ENCODE peak calls at places on chromosome 16, in four cellular contexts. R is tibial nerve, I is ovary, Z is neural progenitor cell. W is an unnamed sample. For H3K9me3, the result is how much of the 10 kb centered on the place peaks cover.

GRCh38 chr16:75385507-75386152 is 47.7 kb downstream of the CFDP1 start:
- DNase-seq in I (no peak), Z (peak), R (no peak), W (no peak)

GRCh38 chr16:14286381-14287230 is 215.5 kb downstream of the MRTFB start:
- DNase-seq in R (no peak), Z (peak), I (no peak), W (peak)

GRCh38 chr16:54040480-54040879 is 246.1 kb downstream of the IRX3 start:
- DNase-seq in R (no peak), Z (no peak), I (no peak), W (no peak)

GRCh38 chr16:66205287-66206167 is 161.0 kb upstream of the CDH5 start:
- DNase-seq in Z (no peak), R (no peak), I (no peak), W (no peak)

GRCh38 chr16:67284699-67285646 is 5.6 kb downstream of the PLEKHG4 start:
- DNase-seq in Z (peak), I (no peak), R (no peak), W (no peak)

GRCh38 chr16:48054881-48055601 is 100.8 kb downstream of the ABCC12 start:
- DNase-seq in R (no peak), Z (peak), I (peak), W (peak)

GRCh38 chr16:17578921-17579876 is 108.4 kb upstream of the XYLT1 start:
- DNase-seq in R (peak), I (peak), Z (peak), W (peak)

GRCh38 chr16:86570542-86571196 is 4.0 kb downstream of the FOXC2 start:
- DNase-seq in I (no peak), Z (no peak), R (no peak), W (no peak)

GRCh38 chr16:50519001-50519400 is 29.2 kb upstream of the NKD1 start:
- DNase-seq in I (no peak), R (no peak), Z (no peak), W (no peak)

GRCh38 chr16:55491691-55492090 is 12.7 kb downstream of the MMP2 start:
- DNase-seq in R (no peak), Z (no peak), I (no peak), W (no peak)

GRCh38 chr16:67370686-67371085 is 22.6 kb downstream of the TPPP3 start:
- DNase-seq in I (no peak), R (no peak), Z (no peak), W (no peak)

GRCh38 chr16:16797239-16797638 is 418.3 kb downstream of the NPIPA7 start:
- DNase-seq in R (no peak), Z (peak), I (no peak), W (no peak)

GRCh38 chr16:51637744-51638100 is 486.7 kb upstream of the SALL1 start:
- DNase-seq in R (no peak), I (no peak), Z (peak), W (no peak)

GRCh38 chr16:69906838-69907301 is 44.3 kb upstream of the CLEC18A start:
- DNase-seq in R (no peak), I (no peak), Z (no peak), W (no peak)

GRCh38 chr16:55944377-55944802 is 69.2 kb upstream of the CES5A start:
- DNase-seq in I (peak), R (peak), Z (peak), W (peak)

GRCh38 chr16:79776243-79776884 is 175.8 kb upstream of the MAF start:
- DNase-seq in I (peak), Z (peak), R (no peak), W (no peak)

GRCh38 chr16:58497935-58498334 is 2.0 kb upstream of the NDRG4 start:
- DNase-seq in I (no peak), R (no peak), Z (no peak), W (no peak)

GRCh38 chr16:67158637-67159600 is 790 bp downstream of the TRADD start:
- DNase-seq in I (peak), Z (peak), R (no peak), W (peak)

GRCh38 chr16:59591480-59591879 is 857.4 kb upstream of the GOT2 start:
- DNase-seq in I (no peak), Z (no peak), R (no peak), W (no peak)

GRCh38 chr16:30352488-30353401 is 2.4 kb downstream of the CD2BP2 start:
- DNase-seq in R (no peak), Z (no peak), I (peak), W (no peak)

GRCh38 chr16:67936876-67937605 is 391 bp upstream of the PSMB10 start:
- DNase-seq in Z (no peak), I (no peak), R (no peak), W (peak)

GRCh38 chr16:8645141-8645521 is 23.6 kb downstream of the METTL22 start:
- DNase-seq in Z (no peak), R (no peak), I (no peak), W (no peak)

GRCh38 chr16:53068423-53068833 is 13.6 kb downstream of the CHD9 start:
- DNase-seq in R (no peak), I (no peak), Z (no peak), W (no peak)

GRCh38 chr16:4700997-4701743 is 7.8 kb downstream of the NUDT16L1 start:
- DNase-seq in Z (no peak), I (no peak), R (no peak), W (no peak)

GRCh38 chr16:48442379-48442778 is 57.2 kb upstream of the SIAH1 start:
- DNase-seq in Z (no peak), R (no peak), I (no peak), W (no peak)

GRCh38 chr16:596736-597060 is 6.8 kb downstream of the RAB40C start:
- DNase-seq in R (no peak), I (no peak), Z (no peak), W (no peak)

GRCh38 chr16:1290860-1291575 is 18.4 kb upstream of the UBE2I start:
- DNase-seq in Z (no peak), R (no peak), I (no peak), W (no peak)

GRCh38 chr16:68246671-68247070 is 1.5 kb downstream of the PLA2G15 start:
- DNase-seq in Z (no peak), R (no peak), I (no peak), W (no peak)

GRCh38 chr16:1097800-1098199 is 1.8 kb upstream of the C1QTNF8 start:
- DNase-seq in Z (no peak), R (no peak), I (no peak), W (no peak)

GRCh38 chr16:13168091-13168572 is 266.7 kb downstream of the SHISA9 start:
- DNase-seq in R (no peak), Z (peak), I (no peak), W (no peak)

GRCh38 chr16:12417830-12418229 is 385.9 kb downstream of the CPPED1 start:
- DNase-seq in R (no peak), I (no peak), Z (no peak), W (no peak)

GRCh38 chr16:66484453-66485213 is 57.5 kb downstream of the BEAN1 start:
- DNase-seq in R (no peak), I (no peak), Z (no peak), W (no peak)

GRCh38 chr16:57889960-57890751 is 80.8 kb downstream of the CNGB1 start:
- DNase-seq in Z (no peak), R (no peak), I (no peak), W (no peak)

GRCh38 chr16:87425941-87426340 is 33.8 kb downstream of the MAP1LC3B start:
- DNase-seq in Z (no peak), I (no peak), R (no peak), W (no peak)

GRCh38 chr16:65576139-65576538 is 454.3 kb upstream of the CDH11 start:
- DNase-seq in Z (no peak), R (no peak), I (no peak), W (no peak)

GRCh38 chr16:4833584-4833983 is 13.5 kb downstream of the GLYR1 start:
- DNase-seq in I (no peak), Z (no peak), R (no peak), W (no peak)

GRCh38 chr16:85061566-85061965 is 34.0 kb downstream of the KIAA0513 start:
- DNase-seq in R (no peak), I (no peak), Z (no peak), W (no peak)
- TF ChIP-seq CTCF in R (no peak), I (no peak), Z (no peak), W (no peak)

GRCh38 chr16:23236983-23237382 is 54.4 kb downstream of the SCNN1G start:
- DNase-seq in R (no peak), I (no peak), Z (no peak), W (no peak)
- H3K9me3 ChIP-seq in R (under half), I (under half), Z (under half), W (under half)

GRCh38 chr16:81005644-81006471 is 827 bp downstream of the CMC2 start:
- DNase-seq in I (no peak), R (no peak), Z (peak), W (no peak)

GRCh38 chr16:81004646-81005353 is 1.9 kb downstream of the CMC2 start:
- DNase-seq in Z (peak), I (no peak), R (no peak), W (no peak)

GRCh38 chr16:81003610-81004460 is 2.9 kb downstream of the CMC2 start:
- DNase-seq in I (no peak), Z (no peak), R (no peak), W (no peak)

GRCh38 chr16:81008151-81008789 is 1.3 kb downstream of the CENPN start:
- DNase-seq in Z (no peak), I (peak), R (no peak), W (no peak)

GRCh38 chr16:81006472-81007311 is at the start of the genes CENPN and CMC2:
- DNase-seq in R (peak), I (peak), Z (peak), W (peak)
- TF ChIP-seq CTCF in R (no peak), I (peak), Z (no peak), W (no peak)

DNA sequence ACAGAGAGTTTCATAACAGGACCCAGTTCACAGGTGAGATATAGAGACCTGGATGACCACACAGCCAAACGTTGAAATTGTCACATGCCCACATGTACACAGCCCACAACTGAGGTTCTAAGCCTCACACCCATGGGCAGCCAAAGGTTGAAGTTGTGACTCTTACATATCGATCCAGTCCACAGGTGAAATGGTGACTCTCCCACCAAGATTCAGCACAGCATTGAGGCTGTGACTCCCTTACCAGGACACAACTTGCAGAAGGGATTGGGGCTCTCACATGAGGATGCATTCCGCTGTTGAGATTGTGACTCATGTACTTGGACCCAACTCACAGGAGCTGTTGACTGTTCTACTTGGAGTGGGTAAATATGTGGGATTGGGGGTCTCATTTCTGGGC is 1836.4 kb downstream of the TP53TG3F start:
- DNase-seq in I (no peak), Z (no peak), R (no peak), W (no peak)
- H3K9me3 ChIP-seq in I (under half), Z (under half), R (under half), W (under half)

DNA sequence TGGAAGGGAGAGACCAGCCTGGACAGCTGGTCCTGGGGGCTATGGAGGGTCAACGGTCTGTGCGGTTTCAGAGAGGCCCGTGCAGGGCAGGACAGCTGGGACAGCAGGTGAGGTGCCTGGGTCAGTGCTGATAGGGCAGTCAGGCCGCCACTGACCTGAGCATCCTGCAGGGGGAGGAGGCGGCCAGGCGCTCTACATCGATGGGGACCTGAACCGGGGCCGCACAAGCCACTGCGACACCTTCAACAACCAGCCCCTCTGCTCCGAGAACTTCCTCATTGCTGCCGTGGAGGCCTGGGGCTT is 13.2 kb upstream of the ATP6V0C start:
- DNase-seq in R (no peak), Z (peak), I (no peak), W (no peak)
- TF ChIP-seq CTCF in R (no peak), Z (no peak), I (no peak), W (no peak)

GRCh38 chr16:28288117-28288516 is 4.2 kb upstream of the SBK1 start:
- DNase-seq in I (no peak), R (no peak), Z (no peak), W (no peak)
- H3K9me3 ChIP-seq in I (under half), R (under half), Z (under half), W (under half)

W was measured in CD4-positive, alpha-beta T cell.